ENCODE peak calls at places on chromosomes 5 and 9, in ten cellular contexts. T, M, C, B, D, R, N, Y, X and E are unnamed samples.

GRCh38 chr9:113179839-113180238 is 29.0 kb downstream of the SLC31A2 start:
- DNase-seq in T (no peak), M (no peak), C (no peak), B (no peak), D (no peak), R (no peak), N (no peak), Y (peak), X (no peak), E (no peak)

GRCh38 chr9:124754289-124754688 is 16.8 kb downstream of the NR6A1 start:
- DNase-seq in T (no peak), M (no peak), C (no peak), B (no peak), D (no peak), R (no peak), N (peak), Y (no peak), X (no peak), E (no peak)

GRCh38 chr5:74075900-74076484 is 450.0 kb downstream of the ARHGEF28 start:
- DNase-seq in T (peak), M (no peak), C (no peak), B (no peak), D (no peak), R (no peak), N (peak), Y (no peak), X (no peak), E (no peak)

GRCh38 chr5:159456722-159457462 is 126.6 kb upstream of the IL12B start:
- DNase-seq in T (no peak), M (no peak), C (no peak), B (peak), D (peak), R (no peak), N (peak), Y (peak), X (no peak), E (no peak)

GRCh38 chr9:132069046-132069898 is 10.4 kb downstream of the MED27 start:
- DNase-seq in T (no peak), M (no peak), C (no peak), B (peak), D (no peak), R (peak), N (peak), Y (no peak), X (no peak), E (no peak)

GRCh38 chr9:69637801-69638200 is 34.4 kb downstream of the APBA1 start:
- DNase-seq in T (no peak), M (no peak), C (no peak), B (peak), D (no peak), R (peak), N (peak), Y (no peak), X (no peak), E (no peak)

GRCh38 chr5:156716981-156717380 is 133.1 kb upstream of the PPP1R2B start:
- DNase-seq in T (no peak), M (no peak), C (no peak), B (no peak), D (no peak), R (no peak), N (no peak), Y (no peak), X (no peak), E (no peak)

GRCh38 chr9:13351768-13352386 is 72.4 kb upstream of the MPDZ start:
- DNase-seq in T (no peak), M (no peak), C (no peak), B (peak), D (no peak), R (peak), N (peak), Y (peak), X (peak), E (peak)

GRCh38 chr9:21710792-21711191 is 91.6 kb upstream of the MTAP start:
- DNase-seq in T (no peak), M (no peak), C (no peak), B (peak), D (no peak), R (no peak), N (peak), Y (peak), X (no peak), E (no peak)

GRCh38 chr5:170485606-170485911 is 18.3 kb upstream of the KCNIP1 start:
- DNase-seq in T (no peak), M (no peak), C (no peak), B (no peak), D (no peak), R (no peak), N (no peak), Y (no peak), X (no peak), E (no peak)